ENCODE peak calls at places on chromosomes 3 and 15, in six cellular contexts. H, V, I, T, C and M are unnamed samples.

GRCh38 chr3:59570816-59571215 is 521.0 kb upstream of the CFAP20DC start:
- DNase-seq in H (no peak), V (no peak), I (no peak), T (no peak), C (no peak), M (no peak)

GRCh38 chr15:45869034-45869668 is 234.3 kb downstream of the SQOR start:
- DNase-seq in H (no peak), V (no peak), I (no peak), T (no peak), C (no peak), M (no peak)

GRCh38 chr3:194606163-194606562 is 27.1 kb downstream of the TMEM44 start:
- DNase-seq in H (no peak), V (no peak), I (no peak), T (no peak), C (no peak), M (no peak)

GRCh38 chr15:68345481-68345880 is 67.9 kb downstream of the FEM1B start:
- DNase-seq in H (no peak), V (no peak), I (no peak), T (no peak), C (no peak), M (no peak)

GRCh38 chr15:68616397-68616796 is 37.6 kb downstream of the CORO2B start:
- DNase-seq in H (no peak), V (no peak), I (no peak), T (no peak), C (peak), M (no peak)

GRCh38 chr3:51436998-51437639 is 46.0 kb downstream of the RBM15B start:
- DNase-seq in H (no peak), V (no peak), I (no peak), T (no peak), C (no peak), M (no peak)

GRCh38 chr3:69082805-69083204 is 1.9 kb upstream of the ARL6IP5 start:
- DNase-seq in H (peak), V (no peak), I (peak), T (no peak), C (no peak), M (peak)

GRCh38 chr15:52257734-52258062 is 37.9 kb downstream of the MYO5C start:
- DNase-seq in H (no peak), V (no peak), I (no peak), T (no peak), C (no peak), M (no peak)

GRCh38 chr3:46883252-46884185 is 6.0 kb downstream of the PTH1R start:
- DNase-seq in H (no peak), V (no peak), I (no peak), T (no peak), C (no peak), M (peak)

GRCh38 chr15:42018306-42019224 is 2.3 kb downstream of the PLA2G4E start:
- DNase-seq in H (peak), V (no peak), I (no peak), T (no peak), C (no peak), M (peak)

GRCh38 chr3:25582242-25582641 is 82.5 kb downstream of the TOP2B start:
- DNase-seq in H (no peak), V (no peak), I (no peak), T (no peak), C (no peak), M (peak)

GRCh38 chr15:68484696-68485400 is 52.9 kb upstream of the ITGA11 start:
- DNase-seq in H (no peak), V (no peak), I (no peak), T (no peak), C (peak), M (no peak)

GRCh38 chr15:74324714-74325113 is 42.7 kb downstream of the CYP11A1 start:
- DNase-seq in H (no peak), V (no peak), I (no peak), T (no peak), C (no peak), M (no peak)

GRCh38 chr3:7585052-7585451 is 724.1 kb downstream of the GRM7 start:
- DNase-seq in H (no peak), V (no peak), I (no peak), T (no peak), C (no peak), M (no peak)

GRCh38 chr3:194255252-194256039 is 95.7 kb downstream of the CPN2 start:
- DNase-seq in H (peak), V (no peak), I (peak), T (peak), C (no peak), M (peak)

GRCh38 chr3:155411500-155412223 is 118.2 kb upstream of the STRIT1 start:
- DNase-seq in H (no peak), V (no peak), I (no peak), T (no peak), C (no peak), M (peak)

GRCh38 chr15:67850995-67851535 is 11.2 kb upstream of the RNU6-1 start:
- DNase-seq in H (no peak), V (no peak), I (no peak), T (no peak), C (no peak), M (no peak)

GRCh38 chr15:27492021-27492621 is 521.1 kb downstream of the GABRG3 start:
- DNase-seq in H (no peak), V (no peak), I (no peak), T (no peak), C (no peak), M (no peak)

GRCh38 chr3:53616330-53616729 is 121.9 kb downstream of the CACNA1D start:
- DNase-seq in H (no peak), V (no peak), I (no peak), T (no peak), C (no peak), M (no peak)
- TF ChIP-seq POLR2A in H (no peak), V (no peak), I (no peak), T (no peak), C (no peak), M (no peak)

GRCh38 chr3:127000792-127001191 is 17.9 kb downstream of the PLXNA1 start:
- DNase-seq in H (no peak), V (no peak), I (no peak), T (no peak), C (no peak), M (no peak)

GRCh38 chr3:127003601-127004280 is 20.8 kb downstream of the PLXNA1 start:
- DNase-seq in H (no peak), V (no peak), I (no peak), T (no peak), C (no peak), M (no peak)

GRCh38 chr3:127001486-127002194 is 18.7 kb downstream of the PLXNA1 start:
- DNase-seq in H (no peak), V (no peak), I (no peak), T (no peak), C (no peak), M (no peak)

GRCh38 chr3:127003175-127003555 is 20.2 kb downstream of the PLXNA1 start:
- DNase-seq in H (no peak), V (no peak), I (no peak), T (no peak), C (no peak), M (no peak)

DNA sequence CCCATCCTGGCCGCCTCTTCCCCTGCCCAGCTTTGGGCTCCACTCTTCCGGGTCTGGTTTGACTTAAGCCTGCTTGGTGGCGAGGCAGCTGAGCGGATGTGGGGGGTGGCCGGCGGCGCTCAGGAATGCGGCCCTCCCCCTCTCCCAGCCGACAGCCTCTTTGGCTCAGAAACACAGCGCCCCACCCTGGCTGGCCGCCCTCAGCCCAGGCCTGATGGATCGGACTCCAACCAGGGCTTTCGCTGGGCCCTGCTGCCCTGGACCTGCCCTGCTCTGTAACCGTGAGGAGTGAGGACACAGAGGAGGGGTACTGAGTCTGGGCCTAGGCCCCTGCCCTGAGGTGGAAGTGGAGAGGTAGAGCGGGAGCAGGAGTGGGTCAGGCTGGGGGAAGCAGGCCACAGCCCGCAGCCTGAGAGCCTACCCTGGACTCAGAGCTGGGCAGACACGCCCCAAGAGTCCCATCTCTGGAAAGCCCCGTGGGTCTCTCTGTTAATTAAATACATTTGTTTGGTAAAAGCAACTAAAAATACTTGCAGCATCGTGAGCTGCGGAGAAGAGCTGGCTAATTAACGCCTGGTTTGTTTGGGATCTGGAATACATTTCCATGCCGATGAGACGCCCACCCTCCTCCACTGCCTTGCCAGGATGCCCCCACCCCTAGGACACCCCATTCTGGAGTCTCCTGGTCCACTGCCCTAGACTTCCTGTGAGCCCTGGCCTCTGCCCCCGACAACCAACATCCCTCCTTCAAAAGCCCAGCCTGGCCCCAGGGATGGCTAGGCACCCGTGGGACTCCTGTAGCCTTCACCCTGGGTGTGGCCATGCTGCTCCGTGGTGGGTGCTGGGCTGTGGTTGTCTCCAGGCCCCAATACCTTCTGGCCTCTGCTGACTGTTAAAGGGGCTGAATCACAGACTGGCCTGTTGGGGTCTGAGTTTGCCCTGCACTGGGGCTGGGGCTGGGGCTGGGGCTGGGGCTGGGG is 19.6 kb downstream of the PLXNA1 start:
- DNase-seq in H (peak), V (peak), I (peak), T (peak), C (peak), M (no peak)
- TF ChIP-seq POLR2A in H (no peak), V (peak), I (no peak), T (no peak), C (no peak), M (no peak)

GRCh38 chr3:36944641-36945270 is at the start of gene TRANK1:
- DNase-seq in H (peak), V (peak), I (peak), T (peak), C (peak), M (peak)
- TF ChIP-seq POLR2A in H (no peak), V (no peak), I (peak), T (no peak), C (peak), M (peak)

GRCh38 chr3:9809615-9810356 is at the start of gene TTLL3:
- DNase-seq in H (peak), V (peak), I (peak), T (peak), C (peak), M (peak)
- TF ChIP-seq POLR2A in H (no peak), V (peak), I (peak), T (no peak), C (peak), M (peak)

GRCh38 chr15:80990955-80991354 is 1.3 kb upstream of the MESD start:
- DNase-seq in H (no peak), V (no peak), I (no peak), T (no peak), C (no peak), M (no peak)

GRCh38 chr15:80989110-80989517 is 505 bp downstream of the MESD start:
- DNase-seq in H (no peak), V (no peak), I (no peak), T (no peak), C (peak), M (no peak)

GRCh38 chr15:80988148-80988796 is 1.3 kb downstream of the MESD start:
- DNase-seq in H (no peak), V (no peak), I (no peak), T (no peak), C (no peak), M (peak)

GRCh38 chr15:80991446-80991845 is 1.8 kb upstream of the MESD start:
- DNase-seq in H (peak), V (peak), I (peak), T (peak), C (peak), M (peak)

DNA sequence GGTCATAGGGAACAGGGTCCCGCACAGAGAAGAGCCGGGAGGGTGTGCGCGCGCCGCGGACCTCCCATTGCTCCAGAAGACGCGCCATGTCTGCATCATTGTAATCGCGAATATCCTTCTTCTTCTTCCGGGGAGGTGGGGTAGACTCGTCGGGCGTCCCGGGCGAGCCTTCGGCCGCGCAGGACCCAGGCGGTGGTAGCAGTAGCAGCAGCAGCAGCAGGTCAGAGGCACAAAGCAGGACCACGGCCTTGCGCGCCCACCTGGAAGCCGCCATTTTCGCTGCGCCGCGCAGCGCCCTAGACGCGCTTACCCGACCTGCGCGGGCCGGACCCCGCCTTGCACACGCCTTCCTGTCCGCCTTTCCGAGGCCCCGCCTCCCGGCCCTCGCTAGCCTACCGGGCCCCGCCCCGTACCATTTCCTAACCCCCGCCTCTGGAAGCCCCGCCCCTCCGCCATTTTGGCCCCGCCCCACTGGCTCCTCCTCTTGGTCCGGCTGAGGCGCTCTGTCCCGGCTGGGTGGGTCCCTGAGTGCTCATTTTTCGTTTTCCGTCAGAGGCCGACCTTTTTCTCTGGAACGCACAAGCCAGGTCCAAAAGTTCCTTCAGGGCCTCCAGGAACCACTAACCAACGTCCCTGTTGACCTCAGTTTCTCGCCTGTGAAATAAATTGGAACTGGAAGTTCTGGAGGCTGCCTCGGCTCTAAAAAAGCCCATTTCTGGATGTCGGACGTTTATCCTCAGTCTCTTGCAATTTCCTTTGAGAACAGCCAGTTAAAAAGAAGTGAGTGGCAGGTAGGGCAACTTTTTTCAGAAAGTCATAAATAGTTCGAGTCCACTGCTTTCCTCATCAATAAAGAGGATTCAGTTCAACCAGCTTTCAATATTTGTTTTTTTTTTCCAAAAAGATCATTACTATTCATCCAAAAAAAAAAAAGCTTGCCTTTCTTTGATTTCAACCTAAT is at the start of gene MESD:
- DNase-seq in H (peak), V (peak), I (peak), T (peak), C (peak), M (peak)
- TF ChIP-seq POLR2A in H (peak), V (peak), I (peak), T (no peak), C (peak), M (peak)

GRCh38 chr3:160449660-160450598 is at the start of gene TRIM59:
- DNase-seq in H (peak), V (peak), I (peak), T (peak), C (peak), M (peak)
- TF ChIP-seq POLR2A in H (no peak), V (peak), I (peak), T (no peak), C (no peak), M (peak)

GRCh38 chr15:60396964-60397771 is 618 bp downstream of the ANXA2 start:
- DNase-seq in H (peak), V (peak), I (peak), T (peak), C (peak), M (peak)
- TF ChIP-seq POLR2A in H (no peak), V (no peak), I (peak), T (no peak), C (peak), M (no peak)

GRCh38 chr3:40972350-40972749 is 227.0 kb upstream of the CTNNB1 start:
- DNase-seq in H (no peak), V (no peak), I (no peak), T (no peak), C (no peak), M (no peak)

GRCh38 chr3:40970067-40970466 is 229.2 kb upstream of the CTNNB1 start:
- DNase-seq in H (no peak), V (no peak), I (no peak), T (no peak), C (no peak), M (no peak)

GRCh38 chr3:40969341-40969740 is 230.0 kb upstream of the CTNNB1 start:
- DNase-seq in H (no peak), V (no peak), I (no peak), T (no peak), C (no peak), M (no peak)

GRCh38 chr3:40973141-40973540 is 226.2 kb upstream of the CTNNB1 start:
- DNase-seq in H (no peak), V (no peak), I (no peak), T (no peak), C (no peak), M (no peak)

DNA sequence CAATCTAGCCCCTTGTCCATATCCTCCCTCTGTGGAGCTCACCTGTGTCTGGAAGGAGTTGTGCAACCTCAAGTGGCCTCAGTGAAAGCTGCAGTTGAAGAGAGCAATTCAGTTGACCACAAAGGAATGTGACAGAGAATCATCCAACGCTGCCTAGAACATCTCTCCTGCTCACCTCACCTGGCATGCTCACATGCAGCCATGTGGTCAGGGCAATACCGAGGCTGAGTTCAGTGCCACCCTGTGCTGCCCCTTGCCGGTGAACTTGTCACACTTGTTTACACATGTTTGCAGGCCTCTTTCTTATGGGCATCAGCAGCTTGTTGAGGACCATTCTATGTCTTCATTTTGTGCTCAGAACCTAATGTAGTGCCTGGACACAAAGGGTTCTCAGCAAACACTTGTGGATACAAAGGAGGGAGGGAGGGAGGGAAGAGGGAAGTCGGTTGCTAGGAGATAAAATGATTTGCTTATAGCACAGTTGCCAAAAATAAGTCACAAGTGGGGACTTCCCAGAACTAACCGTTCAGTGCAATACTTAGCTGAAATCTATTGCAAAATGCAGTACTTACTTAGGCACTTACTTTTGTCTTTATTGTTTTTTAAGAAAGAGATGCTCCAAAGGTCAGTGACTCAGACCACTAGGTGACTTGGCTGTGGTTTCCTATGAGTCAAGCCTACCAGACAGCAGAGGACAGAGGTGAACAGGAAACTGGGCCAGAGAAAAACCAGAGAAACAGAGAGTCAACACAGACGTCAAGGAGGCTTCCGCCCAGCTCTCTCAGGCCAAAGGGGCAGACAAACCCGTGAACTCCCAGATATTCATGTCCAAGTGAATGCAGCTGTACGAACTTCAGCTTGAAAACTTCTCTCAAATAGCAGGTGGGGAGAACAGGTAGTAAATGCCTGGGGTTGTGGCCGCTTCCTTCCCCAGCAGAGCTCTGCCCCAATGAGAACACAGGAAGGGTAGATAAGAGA is 227.8 kb upstream of the CTNNB1 start:
- DNase-seq in H (peak), V (peak), I (peak), T (peak), C (peak), M (no peak)
- TF ChIP-seq POLR2A in H (no peak), V (no peak), I (peak), T (no peak), C (no peak), M (no peak)

DNA sequence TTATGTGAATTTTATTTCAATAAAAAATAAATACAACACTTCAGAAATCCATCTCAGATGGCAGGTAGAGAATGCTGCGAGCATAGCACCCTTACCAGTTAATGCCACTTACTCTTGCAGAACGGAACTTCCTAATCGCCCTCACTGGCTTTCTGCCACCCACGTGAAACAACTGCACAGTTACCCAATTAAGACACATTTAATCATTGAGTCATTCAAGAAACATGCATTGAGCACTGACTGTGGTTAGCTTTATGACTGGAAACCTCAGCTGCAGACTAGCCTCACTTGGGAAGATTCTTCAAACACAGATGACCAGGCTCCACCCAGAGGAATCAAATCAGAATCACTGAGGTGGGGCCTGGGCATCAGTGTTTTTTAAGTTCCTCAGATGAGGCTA is 5.6 kb upstream of the MFGE8 start:
- DNase-seq in H (peak), V (no peak), I (peak), T (peak), C (no peak), M (no peak)
- TF ChIP-seq POLR2A in H (no peak), V (no peak), I (no peak), T (no peak), C (no peak), M (no peak)